ENCODE peak calls at places on chromosomes 7 and 10, in nine cellular contexts. L is MG63, G is tibial nerve, B is glutamatergic neuron, Y is NCI-H69, C is SW480, P is fibroblast of lung, Q is NCI-H82, I is neural progenitor cell. Z is an unnamed sample.
A peak's percentile ranks its signal among the peaks of the same experiment; 100 is the strongest.

GRCh38 chr7:97307521-97308108 is 190.1 kb downstream of the SDHAF3 start:
- DNase-seq in L (peak; percentile 45), G (no peak), B (no peak), Y (no peak), C (no peak), P (peak; percentile 11), Q (no peak), I (no peak), Z (no peak)

GRCh38 chr7:101870361-101871062 is 53.1 kb downstream of the CUX1 start:
- DNase-seq in L (no peak), G (no peak), B (no peak), Y (no peak), C (no peak), P (peak; percentile 27), Q (peak; percentile 26), I (peak; percentile 39), Z (no peak)

GRCh38 chr7:15508258-15508657 is 53.6 kb downstream of the AGMO start:
- DNase-seq in L (no peak), G (no peak), B (no peak), Y (peak; percentile 39), C (peak; percentile 70), P (peak; percentile 22), Q (no peak), I (no peak), Z (no peak)

GRCh38 chr10:79023489-79024162 is 45.1 kb upstream of the ZMIZ1 start:
- DNase-seq in L (no peak), G (peak; percentile 57), B (no peak), Y (no peak), C (no peak), P (no peak), Q (no peak), I (no peak), Z (no peak)

GRCh38 chr10:7121154-7121797 is 289.6 kb downstream of the SFMBT2 start:
- DNase-seq in L (peak; percentile 32), G (peak; percentile 33), B (peak; percentile 82), Y (no peak), C (peak; percentile 46), P (peak; percentile 51), Q (peak; percentile 62), I (peak; percentile 75), Z (peak; percentile 28)

GRCh38 chr7:128915841-128916642 is 5.5 kb upstream of the KCP start:
- DNase-seq in L (no peak), G (no peak), B (no peak), Y (no peak), C (no peak), P (no peak), Q (no peak), I (no peak), Z (no peak)

GRCh38 chr7:126501617-126502016 is 751.1 kb downstream of the GRM8 start:
- DNase-seq in L (no peak), G (no peak), B (no peak), Y (peak; percentile 93), C (no peak), P (no peak), Q (no peak), I (no peak), Z (no peak)

GRCh38 chr7:15920953-15921352 is 234.5 kb upstream of the MEOX2 start:
- DNase-seq in L (no peak), G (no peak), B (no peak), Y (no peak), C (no peak), P (no peak), Q (no peak), I (no peak), Z (no peak)

GRCh38 chr7:77753173-77753572 is 45.1 kb downstream of the TMEM60 start:
- DNase-seq in L (no peak), G (no peak), B (no peak), Y (peak; percentile 70), C (no peak), P (no peak), Q (no peak), I (no peak), Z (no peak)

GRCh38 chr7:17159500-17160037 is 138.9 kb upstream of the AHR start:
- DNase-seq in L (no peak), G (no peak), B (no peak), Y (no peak), C (no peak), P (no peak), Q (no peak), I (no peak), Z (no peak)

GRCh38 chr7:112449353-112449752 is 907 bp upstream of the IFRD1 start:
- DNase-seq in L (peak; percentile 32), G (no peak), B (no peak), Y (peak; percentile 62), C (peak; percentile 97), P (no peak), Q (no peak), I (no peak), Z (no peak)

GRCh38 chr7:37817219-37817618 is 31.2 kb upstream of the NME8 start:
- DNase-seq in L (no peak), G (no peak), B (no peak), Y (no peak), C (no peak), P (no peak), Q (no peak), I (no peak), Z (no peak)

GRCh38 chr7:47525066-47525623 is 56.8 kb downstream of the TNS3 start:
- DNase-seq in L (no peak), G (no peak), B (no peak), Y (no peak), C (no peak), P (no peak), Q (no peak), I (no peak), Z (no peak)

GRCh38 chr7:28408974-28409715 is 3.2 kb upstream of the CREB5 start:
- DNase-seq in L (peak; percentile 92), G (peak; percentile 99), B (peak; percentile 94), Y (peak; percentile 98), C (peak; percentile 96), P (peak; percentile 99), Q (peak; percentile 93), I (peak; percentile 91), Z (peak; percentile 34)

GRCh38 chr10:69458426-69459100 is 7.3 kb downstream of the TSPAN15 start:
- DNase-seq in L (no peak), G (no peak), B (peak; percentile 47), Y (no peak), C (peak; percentile 62), P (no peak), Q (no peak), I (no peak), Z (no peak)

GRCh38 chr10:7545256-7545655 is 121.5 kb downstream of the ITIH5 start:
- DNase-seq in L (no peak), G (no peak), B (no peak), Y (no peak), C (no peak), P (no peak), Q (no peak), I (no peak), Z (no peak)

GRCh38 chr7:151796871-151797270 is 80.0 kb downstream of the PRKAG2 start:
- DNase-seq in L (peak; percentile 19), G (no peak), B (peak; percentile 8), Y (no peak), C (peak; percentile 77), P (no peak), Q (no peak), I (no peak), Z (no peak)

GRCh38 chr10:62760401-62760800 is 44.1 kb upstream of the ADO start:
- DNase-seq in L (no peak), G (no peak), B (no peak), Y (no peak), C (no peak), P (no peak), Q (no peak), I (peak; percentile 37), Z (no peak)

GRCh38 chr10:6473901-6474370 is 106.1 kb downstream of the PRKCQ start:
- DNase-seq in L (no peak), G (no peak), B (no peak), Y (no peak), C (no peak), P (peak; percentile 4), Q (no peak), I (no peak), Z (no peak)

GRCh38 chr7:86995052-86995725 is 64.3 kb downstream of the ELAPOR2 start:
- DNase-seq in L (no peak), G (no peak), B (no peak), Y (peak; percentile 11), C (peak; percentile 31), P (peak; percentile 24), Q (no peak), I (no peak), Z (no peak)

GRCh38 chr7:78770422-78771410 is 682.8 kb downstream of the MAGI2 start:
- DNase-seq in L (no peak), G (no peak), B (peak; percentile 68), Y (peak; percentile 96), C (no peak), P (peak; percentile 59), Q (peak; percentile 13), I (peak; percentile 37), Z (no peak)

GRCh38 chr7:101126651-101127459 is at the start of gene SERPINE1:
- DNase-seq in L (peak; percentile 97), G (peak; percentile 92), B (no peak), Y (peak; percentile 69), C (peak; percentile 100), P (peak; percentile 100), Q (no peak), I (peak; percentile 75), Z (peak; percentile 12)

GRCh38 chr7:46383605-46384004 is 462.5 kb upstream of the IGFBP3 start:
- DNase-seq in L (no peak), G (no peak), B (no peak), Y (no peak), C (no peak), P (peak; percentile 61), Q (no peak), I (no peak), Z (no peak)

GRCh38 chr10:6314620-6315205 is 112.0 kb downstream of the PFKFB3 start:
- DNase-seq in L (peak; percentile 60), G (no peak), B (no peak), Y (no peak), C (no peak), P (no peak), Q (no peak), I (no peak), Z (no peak)

GRCh38 chr7:48781783-48782182 is 142.6 kb upstream of the CDC14C start:
- DNase-seq in L (no peak), G (no peak), B (no peak), Y (peak; percentile 42), C (peak; percentile 42), P (no peak), Q (no peak), I (no peak), Z (no peak)

GRCh38 chr7:66304536-66304935 is 99.4 kb downstream of the TPST1 start:
- DNase-seq in L (no peak), G (no peak), B (no peak), Y (no peak), C (no peak), P (peak; percentile 30), Q (no peak), I (no peak), Z (no peak)

GRCh38 chr10:16992611-16993119 is 136.9 kb downstream of the CUBN start:
- DNase-seq in L (no peak), G (no peak), B (no peak), Y (no peak), C (no peak), P (peak; percentile 15), Q (no peak), I (no peak), Z (no peak)

GRCh38 chr7:112692333-112692732 is 97.9 kb downstream of the TMEM168 start:
- DNase-seq in L (no peak), G (no peak), B (no peak), Y (peak; percentile 40), C (no peak), P (no peak), Q (no peak), I (no peak), Z (no peak)

Z was measured in T-helper 1 cell.